ENCODE peak calls at places on chromosomes 16 and 17, in four cellular contexts. F, D, I and E are unnamed samples.

GRCh38 chr17:31424944-31425582 is 33.6 kb downstream of the RAB11FIP4 start:
- DNase-seq in D (peak; percentile 37), I (no peak), F (no peak), E (no peak)

GRCh38 chr17:9837551-9838471 is 12.1 kb downstream of the GLP2R start:
- DNase-seq in D (no peak), F (no peak), I (no peak), E (no peak)

GRCh38 chr17:77280304-77280910 is 139.6 kb downstream of the SEC14L1 start:
- DNase-seq in F (no peak), D (no peak), I (no peak), E (no peak)

GRCh38 chr17:43418441-43419374 is 19.9 kb downstream of the ARL4D start:
- DNase-seq in D (peak; percentile 15), F (peak; percentile 26), I (no peak), E (no peak)

GRCh38 chr16:65959978-65960377 is 406.5 kb upstream of the CDH5 start:
- DNase-seq in D (no peak), I (no peak), F (no peak), E (no peak)

GRCh38 chr17:19448341-19449268 is 37.6 kb downstream of the RNF112 start:
- DNase-seq in F (no peak), I (no peak), D (no peak), E (no peak)

GRCh38 chr17:61245706-61246135 is 153.9 kb upstream of the TBX2 start:
- DNase-seq in F (no peak), I (no peak), D (no peak), E (no peak)

GRCh38 chr17:3740611-3741073 is 16.9 kb downstream of the HASPIN start:
- DNase-seq in I (no peak), F (peak; percentile 75), D (no peak), E (no peak)

GRCh38 chr16:67514382-67514828 is 14.2 kb upstream of the RIPOR1 start:
- DNase-seq in F (peak; percentile 90), D (peak; percentile 92), I (peak; percentile 90), E (peak; percentile 47)

GRCh38 chr16:27446721-27447120 is 44.7 kb downstream of the IL21R start:
- DNase-seq in F (no peak), D (no peak), I (no peak), E (no peak)

GRCh38 chr16:28538733-28539596 is at the start of gene NUPR1:
- DNase-seq in I (no peak), D (no peak), F (no peak), E (no peak)

GRCh38 chr16:54135361-54136275 is 151.0 kb downstream of the IRX3 start:
- DNase-seq in I (no peak), F (peak; percentile 29), D (no peak), E (no peak)

GRCh38 chr16:4200000-4200780 is 41.7 kb downstream of the SRL start:
- DNase-seq in F (peak; percentile 72), D (peak; percentile 79), I (no peak), E (no peak)

GRCh38 chr16:29820730-29821662 is 734 bp downstream of the MVP start:
- DNase-seq in F (no peak), D (no peak), I (peak; percentile 41), E (peak; percentile 55)

GRCh38 chr16:1670866-1671265 is 7.2 kb upstream of the JPT2 start:
- DNase-seq in D (no peak), I (no peak), F (no peak), E (no peak)

GRCh38 chr17:51434434-51435170 is 174.3 kb downstream of the UTP18 start:
- DNase-seq in D (no peak), F (no peak), I (no peak), E (no peak)

GRCh38 chr17:15019158-15019557 is 246.0 kb downstream of the PMP22 start:
- DNase-seq in F (no peak), I (no peak), D (no peak), E (no peak)

DNA sequence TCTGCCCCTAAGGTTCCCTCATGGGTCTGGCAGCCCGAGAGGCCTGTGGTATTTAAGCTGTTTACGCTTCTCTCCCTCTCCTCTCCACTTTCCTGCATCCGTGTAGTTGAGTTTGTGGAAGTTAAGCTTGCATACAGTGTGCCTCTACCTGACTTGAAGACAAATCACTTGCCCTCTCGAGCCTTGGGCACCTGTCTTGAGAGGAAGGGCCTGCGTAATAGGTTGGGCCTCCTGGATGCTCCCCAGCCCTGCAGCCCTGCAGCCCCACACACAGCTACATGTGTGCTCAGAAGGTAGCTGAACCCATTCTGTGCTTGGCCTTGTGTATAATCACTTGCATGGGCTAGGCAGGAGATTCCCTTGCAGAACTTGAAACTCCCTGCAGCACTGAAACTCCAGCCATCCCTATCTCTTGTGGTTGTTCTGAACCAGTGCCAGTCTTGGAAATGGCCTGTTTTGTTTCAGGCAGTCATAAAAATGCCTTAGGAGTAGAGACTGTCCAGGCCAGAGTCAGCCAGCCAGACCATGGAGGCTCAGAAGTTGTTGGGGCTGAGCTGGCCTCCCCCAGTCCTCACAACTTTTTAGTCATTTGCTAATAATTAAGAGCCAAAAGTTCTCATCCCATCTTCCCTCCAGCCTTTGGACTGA is 134.6 kb downstream of the CLEC16A start:
- DNase-seq in D (no peak), F (no peak), I (no peak), E (no peak)
- TF ChIP-seq SPI1 in D (no peak), F (no peak), I (no peak), E (no peak)

GRCh38 chr17:73268582-73269328 is 7.1 kb upstream of the CPSF4L start:
- DNase-seq in F (peak; percentile 58), D (no peak), I (no peak), E (no peak)
- TF ChIP-seq SPI1 in F (no peak), D (no peak), I (no peak), E (no peak)

GRCh38 chr17:1920948-1921351 is 91.1 kb downstream of the RPA1 start:
- DNase-seq in I (no peak), F (no peak), D (no peak), E (no peak)
- TF ChIP-seq SPI1 in I (no peak), F (no peak), D (no peak), E (no peak)

GRCh38 chr16:80197790-80198201 is 343.0 kb upstream of the DYNLRB2 start:
- DNase-seq in I (no peak), D (no peak), F (no peak), E (no peak)
- TF ChIP-seq SPI1 in I (no peak), D (no peak), F (no peak), E (no peak)

GRCh38 chr16:280552-280951 is at the start of gene ARHGDIG:
- DNase-seq in I (no peak), D (no peak), F (no peak), E (no peak)

GRCh38 chr16:278863-279366 is 1.5 kb upstream of the ARHGDIG start:
- DNase-seq in I (peak; percentile 8), D (peak; percentile 70), F (peak; percentile 47), E (peak; percentile 73)

GRCh38 chr16:279531-279930 is 860 bp upstream of the ARHGDIG start:
- DNase-seq in I (no peak), F (no peak), D (no peak), E (no peak)

GRCh38 chr16:280991-281659 is 734 bp downstream of the ARHGDIG start:
- DNase-seq in D (no peak), F (no peak), I (no peak), E (no peak)

DNA sequence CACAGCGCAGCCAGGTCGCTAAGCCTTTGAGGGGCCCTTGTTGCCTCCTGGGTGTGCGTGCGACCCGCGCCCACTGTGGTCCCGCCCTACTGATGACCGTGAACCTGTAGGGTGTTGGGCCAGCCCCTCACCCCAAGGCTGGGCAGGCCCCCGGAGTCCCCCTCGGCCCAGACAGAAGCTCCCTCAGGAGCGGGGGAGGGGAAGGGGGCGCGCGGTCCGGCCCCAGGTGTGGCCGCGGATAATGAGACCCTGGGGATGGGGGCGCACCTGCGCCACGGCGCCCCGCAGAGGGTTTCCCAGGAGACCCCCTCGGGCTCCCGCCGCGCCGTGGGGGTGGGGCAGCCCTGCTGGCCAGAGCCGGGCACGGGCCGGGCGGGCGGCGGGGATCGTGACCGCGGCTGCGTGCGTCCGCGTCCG is 378 bp upstream of the ARHGDIG start:
- DNase-seq in F (no peak), D (no peak), I (no peak), E (no peak)
- TF ChIP-seq SPI1 in F (no peak), D (no peak), I (no peak), E (no peak)

GRCh38 chr17:74603032-74603635 is 11.1 kb upstream of the CD300LD start:
- DNase-seq in F (peak; percentile 60), D (no peak), I (no peak), E (no peak)
- TF ChIP-seq SPI1 in F (peak; percentile 78), D (no peak), I (no peak), E (no peak)